ENCODE peak calls at places on chromosome 9, in seven cellular contexts. W is glutamatergic neuron; Q is PC-3; H is iris pigment epithelial cell; M is stimulated activated CD8-positive, alpha-beta memory T cell treated with anti-CD3 and anti-CD28 coated beads, Interleukin-7, amount 100 ng/mL, for 4 hours; K is KBM-7; O is cardiac muscle cell. A is an unnamed sample.
A peak's percentile ranks its signal among the peaks of the same experiment; 100 is the strongest.

GRCh38 chr9:92723801-92724323 is 40.8 kb downstream of the BICD2 start:
- DNase-seq in H (no peak), W (no peak), Q (no peak), M (no peak), O (no peak), K (no peak), A (no peak)

GRCh38 chr9:137294091-137294683 is 7.9 kb downstream of the NRARP start:
- DNase-seq in K (peak; percentile 63), H (peak; percentile 60), M (no peak), Q (peak; percentile 74), W (no peak), O (no peak), A (peak; percentile 61)

GRCh38 chr9:113963017-113963620 is 87.0 kb downstream of the ZNF618 start:
- DNase-seq in M (no peak), W (peak; percentile 71), O (peak; percentile 59), Q (peak; percentile 47), H (peak; percentile 60), K (peak; percentile 32), A (peak; percentile 80)

GRCh38 chr9:91549177-91549576 is 125.5 kb upstream of the NFIL3 start:
- DNase-seq in M (no peak), H (no peak), K (no peak), W (no peak), O (no peak), Q (no peak), A (no peak)

GRCh38 chr9:126376311-126376902 is 49.8 kb downstream of the MVB12B start:
- DNase-seq in O (no peak), H (no peak), W (no peak), Q (no peak), K (no peak), M (no peak), A (no peak)

GRCh38 chr9:113985968-113986585 is 92.0 kb downstream of the AMBP start:
- DNase-seq in K (no peak), H (peak; percentile 71), W (no peak), M (no peak), Q (no peak), O (no peak), A (peak; percentile 52)

GRCh38 chr9:133792721-133793470 is 54.7 kb upstream of the SARDH start:
- DNase-seq in M (peak; percentile 8), K (peak; percentile 68), H (peak; percentile 69), Q (peak; percentile 49), O (peak; percentile 70), W (peak; percentile 80), A (peak; percentile 81)

GRCh38 chr9:78777747-78778146 is 480.8 kb downstream of the PSAT1 start:
- DNase-seq in M (no peak), Q (no peak), K (peak; percentile 8), H (no peak), O (no peak), W (no peak), A (no peak)

GRCh38 chr9:89945133-89945532 is 340.3 kb downstream of the GADD45G start:
- DNase-seq in W (no peak), H (no peak), K (no peak), O (no peak), M (no peak), Q (no peak), A (peak; percentile 7)

GRCh38 chr9:20382460-20383071 is 239.7 kb downstream of the MLLT3 start:
- DNase-seq in O (peak; percentile 16), Q (peak; percentile 34), K (peak; percentile 56), W (no peak), M (no peak), H (peak; percentile 61), A (peak; percentile 67)

GRCh38 chr9:131239307-131239975 is 36.9 kb downstream of the FAM78A start:
- DNase-seq in M (no peak), O (no peak), W (no peak), Q (no peak), H (no peak), K (no peak), A (no peak)

GRCh38 chr9:85569988-85570387 is 171.8 kb downstream of the AGTPBP1 start:
- DNase-seq in Q (peak; percentile 10), K (no peak), O (no peak), M (no peak), W (no peak), H (peak; percentile 29), A (peak; percentile 66)

GRCh38 chr9:87678650-87679355 is 47.1 kb upstream of the CTSL start:
- DNase-seq in H (peak; percentile 71), O (peak; percentile 77), W (peak; percentile 72), Q (peak; percentile 78), M (peak; percentile 3), K (peak; percentile 59), A (peak; percentile 89)

GRCh38 chr9:123584202-123585176 is 228.5 kb downstream of the CRB2 start:
- DNase-seq in H (no peak), O (no peak), Q (no peak), W (no peak), K (no peak), M (no peak), A (peak; percentile 10)

GRCh38 chr9:133406480-133407307 is 11.1 kb downstream of the REXO4 start:
- DNase-seq in W (peak; percentile 91), Q (peak; percentile 48), K (peak; percentile 89), M (peak; percentile 64), O (peak; percentile 72), H (peak; percentile 73), A (peak; percentile 85)

GRCh38 chr9:109179801-109180523 is 12.9 kb upstream of the FRRS1L start:
- DNase-seq in W (no peak), Q (no peak), M (no peak), O (no peak), H (no peak), K (no peak), A (no peak)

GRCh38 chr9:34612788-34613390 is 992 bp upstream of the RPP25L start:
- DNase-seq in K (peak; percentile 82), Q (peak; percentile 74), H (peak; percentile 67), W (peak; percentile 82), M (no peak), O (peak; percentile 90), A (peak; percentile 78)

GRCh38 chr9:112046181-112046580 is 128.9 kb downstream of the SUSD1 start:
- DNase-seq in W (no peak), H (peak; percentile 89), Q (peak; percentile 86), O (no peak), K (no peak), M (no peak), A (peak; percentile 73)

GRCh38 chr9:4235951-4236804 is 63.7 kb downstream of the GLIS3 start:
- DNase-seq in H (peak; percentile 78), O (no peak), K (no peak), W (no peak), M (no peak), Q (peak; percentile 63), A (peak; percentile 80)

GRCh38 chr9:123020796-123021195 is 12.7 kb upstream of the GPR21 start:
- DNase-seq in K (no peak), W (no peak), H (peak; percentile 8), M (no peak), O (no peak), Q (no peak), A (no peak)

GRCh38 chr9:26809795-26810194 is 82.8 kb downstream of the CAAP1 start:
- DNase-seq in H (peak; percentile 73), M (no peak), W (no peak), Q (peak; percentile 76), O (no peak), K (no peak), A (peak; percentile 52)

GRCh38 chr9:136738960-136739359 is 3.8 kb downstream of the LCN10 start:
- DNase-seq in O (no peak), K (no peak), Q (no peak), W (no peak), M (no peak), H (no peak), A (no peak)

GRCh38 chr9:20040991-20041606 is 252.3 kb upstream of the SLC24A2 start:
- DNase-seq in W (no peak), K (no peak), Q (no peak), M (no peak), H (no peak), O (no peak), A (no peak)

GRCh38 chr9:131577005-131578000 is 32.0 kb downstream of the PRRT1B start:
- DNase-seq in H (no peak), Q (no peak), K (no peak), M (no peak), W (no peak), O (no peak), A (no peak)

GRCh38 chr9:98690686-98691085 is 18.0 kb downstream of the GABBR2 start:
- DNase-seq in Q (no peak), H (no peak), M (no peak), K (no peak), O (no peak), W (no peak), A (no peak)

GRCh38 chr9:126793686-126794417 is 11.0 kb upstream of the ZBTB43 start:
- DNase-seq in O (no peak), W (no peak), Q (no peak), K (no peak), H (no peak), M (no peak), A (no peak)

A was measured in choroid plexus epithelial cell.